ENCODE peak calls at places on chromosomes 7 and 10, in ten cellular contexts. B, H, N, F, V, W, D, J, S and X are unnamed samples. For H3K36me3, the result is how much of the 10 kb centered on the place peaks cover.

GRCh38 chr7:143016996-143017395 is 9.9 kb downstream of the OR9A2 start:
- DNase-seq in H (no peak), V (no peak), B (no peak), N (no peak), W (no peak), S (no peak), D (no peak), F (no peak), J (peak), X (no peak)

GRCh38 chr7:67738958-67739357 is 742.3 kb downstream of the TYW1 start:
- DNase-seq in F (no peak), J (no peak), D (peak), B (no peak), S (no peak), V (no peak), W (no peak), N (no peak), H (no peak), X (no peak)

GRCh38 chr10:59513558-59513957 is 151.2 kb upstream of the FAM13C start:
- DNase-seq in S (no peak), V (no peak), N (peak), F (no peak), J (no peak), B (peak), H (no peak), W (no peak), D (no peak), X (no peak)

GRCh38 chr7:135317676-135318326 is 84.2 kb downstream of the STRA8 start:
- DNase-seq in H (no peak), J (no peak), D (peak), V (no peak), W (peak), S (no peak), N (no peak), B (no peak), F (peak), X (no peak)

GRCh38 chr7:73433924-73434700 is 534 bp downstream of the FZD9 start:
- DNase-seq in H (no peak), B (no peak), J (peak), N (no peak), D (no peak), V (no peak), F (no peak), S (peak), W (no peak), X (no peak)

GRCh38 chr10:82072124-82072523 is 197.1 kb downstream of the NRG3 start:
- DNase-seq in V (no peak), H (no peak), S (no peak), D (no peak), F (no peak), W (no peak), J (no peak), N (no peak), B (no peak), X (no peak)

GRCh38 chr10:103472005-103472404 is 7.0 kb downstream of the CALHM3 start:
- DNase-seq in H (no peak), S (no peak), F (peak), N (no peak), D (no peak), J (no peak), B (no peak), W (no peak), V (no peak), X (no peak)

GRCh38 chr10:28533315-28533564 is 322 bp downstream of the WAC start:
- DNase-seq in V (no peak), S (no peak), H (no peak), J (no peak), N (no peak), F (no peak), D (no peak), W (no peak), B (no peak), X (no peak)

GRCh38 chr10:60979667-60980104 is 35.7 kb upstream of the RHOBTB1 start:
- DNase-seq in W (no peak), S (no peak), D (no peak), N (no peak), F (no peak), B (no peak), H (no peak), J (no peak), V (no peak), X (no peak)

GRCh38 chr7:159027803-159028455 is 116.7 kb downstream of the VIPR2 start:
- DNase-seq in N (peak), S (peak), D (peak), H (no peak), F (peak), V (no peak), B (no peak), J (no peak), W (peak), X (peak)

GRCh38 chr10:26318672-26319071 is 102.1 kb downstream of the GAD2 start:
- DNase-seq in B (no peak), V (no peak), N (no peak), F (no peak), H (no peak), J (no peak), W (no peak), D (peak), S (no peak), X (no peak)

GRCh38 chr10:96919785-96920425 is 87.8 kb downstream of the LCOR start:
- DNase-seq in S (no peak), F (no peak), N (no peak), V (no peak), W (no peak), J (no peak), B (no peak), D (no peak), H (no peak), X (no peak)

GRCh38 chr10:119335671-119336353 is 128.4 kb downstream of the GRK5 start:
- DNase-seq in B (no peak), D (no peak), N (no peak), S (no peak), J (no peak), V (no peak), F (no peak), H (no peak), W (no peak), X (no peak)

GRCh38 chr7:75951506-75951905 is 36.6 kb downstream of the POR start:
- DNase-seq in V (no peak), W (no peak), D (peak), N (peak), F (no peak), S (no peak), B (no peak), J (no peak), H (no peak), X (no peak)

GRCh38 chr10:93368210-93368609 is 113.9 kb downstream of the MYOF start:
- DNase-seq in J (no peak), S (no peak), B (no peak), F (no peak), W (no peak), N (no peak), H (no peak), V (no peak), D (no peak), X (no peak)

GRCh38 chr10:131860806-131861440 is 39.9 kb upstream of the PPP2R2D start:
- DNase-seq in H (no peak), F (no peak), D (no peak), W (no peak), V (no peak), B (no peak), J (no peak), S (no peak), N (no peak), X (no peak)

GRCh38 chr10:28935061-28935460 is 257.7 kb downstream of the BAMBI start:
- DNase-seq in N (no peak), W (no peak), H (no peak), F (no peak), V (no peak), S (peak), B (no peak), D (no peak), J (no peak), X (no peak)

GRCh38 chr7:124996778-124997177 is 67.2 kb upstream of the POT1 start:
- DNase-seq in B (no peak), N (peak), S (no peak), H (no peak), D (no peak), W (no peak), J (no peak), V (no peak), F (no peak), X (no peak)

GRCh38 chr7:116236020-116236630 is 25.8 kb downstream of the TES start:
- DNase-seq in F (peak), S (peak), D (peak), H (peak), V (peak), W (peak), B (peak), N (peak), J (peak), X (no peak)

GRCh38 chr7:29109815-29110385 is 36.4 kb downstream of the CPVL start:
- DNase-seq in F (no peak), H (no peak), N (peak), V (no peak), S (no peak), D (no peak), W (no peak), B (no peak), J (no peak), X (no peak)

GRCh38 chr7:134562136-134562535 is 13.2 kb downstream of the AKR1B15 start:
- DNase-seq in J (peak), W (no peak), H (no peak), D (no peak), S (no peak), B (no peak), F (no peak), N (peak), V (peak), X (no peak)

GRCh38 chr10:132139526-132139925 is 47.2 kb upstream of the DPYSL4 start:
- DNase-seq in S (no peak), V (no peak), F (no peak), W (no peak), N (no peak), D (no peak), H (no peak), B (peak), J (no peak), X (no peak)

GRCh38 chr7:10875081-10875480 is 98.6 kb upstream of the PHF14 start:
- DNase-seq in F (no peak), J (no peak), N (no peak), W (no peak), H (no peak), V (no peak), B (no peak), D (no peak), S (no peak), X (no peak)

GRCh38 chr7:156889089-156889488 is 3.9 kb downstream of the LMBR1 start:
- DNase-seq in S (no peak), B (no peak), N (no peak), W (no peak), J (no peak), H (no peak), F (no peak), V (no peak), D (no peak), X (no peak)

GRCh38 chr10:86402283-86402931 is 35.8 kb upstream of the GRID1 start:
- DNase-seq in D (no peak), F (no peak), S (no peak), B (no peak), N (no peak), W (no peak), J (peak), V (no peak), H (no peak), X (no peak)

GRCh38 chr10:43398939-43399871 is 9.8 kb downstream of the HNRNPF start:
- DNase-seq in D (no peak), V (no peak), J (peak), F (no peak), B (no peak), H (no peak), N (peak), S (no peak), W (no peak), X (no peak)

GRCh38 chr7:31443457-31443856 is 70.4 kb upstream of the ITPRID1 start:
- DNase-seq in S (peak), V (no peak), F (no peak), N (peak), D (peak), B (no peak), H (peak), W (no peak), J (peak), X (no peak)

GRCh38 chr7:13988765-13989137 is 715 bp downstream of the ETV1 start:
- DNase-seq in W (peak), N (peak), V (no peak), F (no peak), S (peak), J (peak), D (peak), B (peak), H (peak), X (no peak)

GRCh38 chr10:113113241-113113640 is 163.2 kb downstream of the TCF7L2 start:
- DNase-seq in V (no peak), H (no peak), S (no peak), J (no peak), W (no peak), D (no peak), B (no peak), F (no peak), N (no peak), X (no peak)
- H3K36me3 ChIP-seq in V (under half), H (under half), S (under half), J (under half), W (under half), D (under half), B (under half), F (under half), N (under half), X (under half)

GRCh38 chr7:44471436-44471835 is 19.0 kb downstream of the NUDCD3 start:
- DNase-seq in B (no peak), D (no peak), J (no peak), H (no peak), N (no peak), F (no peak), W (no peak), S (no peak), V (no peak), X (no peak)

GRCh38 chr7:44467217-44467548 is 23.3 kb downstream of the NUDCD3 start:
- DNase-seq in F (no peak), N (no peak), V (no peak), W (no peak), J (no peak), B (no peak), H (no peak), D (no peak), S (no peak), X (no peak)

GRCh38 chr7:44470080-44470479 is 20.4 kb downstream of the NUDCD3 start:
- DNase-seq in B (no peak), S (no peak), F (no peak), V (no peak), D (no peak), H (peak), W (no peak), N (no peak), J (no peak), X (no peak)

GRCh38 chr7:44470628-44471245 is 19.7 kb downstream of the NUDCD3 start:
- DNase-seq in F (no peak), W (no peak), S (no peak), V (no peak), H (no peak), N (no peak), D (no peak), J (no peak), B (no peak), X (no peak)

DNA sequence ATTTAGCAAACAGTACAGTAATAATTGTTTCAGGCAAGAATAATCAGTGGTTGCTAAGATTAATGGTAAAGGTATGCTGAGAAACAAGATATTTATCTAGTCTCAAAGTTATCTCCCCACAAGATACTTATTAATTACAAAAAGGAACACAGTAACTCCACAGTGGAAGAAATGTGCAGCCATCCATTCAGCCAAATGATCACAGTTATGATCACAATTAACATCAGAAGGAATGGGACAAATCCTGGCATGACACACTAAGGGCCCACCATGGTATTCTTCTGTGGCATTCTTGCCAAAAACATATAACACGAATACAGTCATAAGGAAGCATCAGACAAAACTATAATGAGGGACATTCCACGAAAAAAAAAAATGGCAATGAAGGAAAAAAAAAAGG is 21.0 kb downstream of the NUDCD3 start:
- DNase-seq in J (no peak), V (no peak), F (no peak), B (no peak), N (no peak), D (no peak), S (no peak), H (no peak), W (no peak), X (no peak)
- H3K36me3 ChIP-seq in J (half or more), V (under half), F (under half), B (under half), N (under half), D (under half), S (under half), H (half or more), W (under half), X (under half)

GRCh38 chr10:129709627-129710509 is 242.8 kb downstream of the MGMT start:
- DNase-seq in W (no peak), N (no peak), S (no peak), D (no peak), F (no peak), J (no peak), H (no peak), B (no peak), V (no peak), X (peak)

GRCh38 chr10:129710510-129710847 is 243.4 kb downstream of the MGMT start:
- DNase-seq in F (no peak), W (no peak), N (no peak), B (no peak), D (peak), V (no peak), H (no peak), S (no peak), J (no peak), X (peak)

GRCh38 chr10:129713659-129714265 is 246.7 kb downstream of the MGMT start:
- DNase-seq in B (no peak), F (no peak), V (no peak), N (no peak), D (no peak), S (no peak), H (no peak), J (no peak), W (no peak), X (no peak)

GRCh38 chr10:129711261-129711660 is 244.2 kb downstream of the MGMT start:
- DNase-seq in V (no peak), B (no peak), N (no peak), J (no peak), W (no peak), S (no peak), H (no peak), F (no peak), D (no peak), X (peak)

GRCh38 chr10:129712000-129712399 is 245.0 kb downstream of the MGMT start:
- DNase-seq in J (no peak), S (no peak), H (no peak), D (no peak), W (no peak), B (no peak), V (no peak), F (no peak), N (no peak), X (no peak)
- H3K36me3 ChIP-seq in J (under half), S (under half), H (under half), D (under half), W (under half), B (under half), V (under half), F (under half), N (under half), X (under half)

GRCh38 chr10:68957284-68957615 is 1.3 kb downstream of the DDX21 start:
- DNase-seq in J (no peak), F (no peak), V (no peak), N (no peak), W (no peak), H (no peak), D (no peak), B (no peak), S (no peak), X (no peak)

GRCh38 chr10:68955414-68955785 is 570 bp upstream of the DDX21 start:
- DNase-seq in S (peak), B (peak), F (peak), D (peak), H (no peak), V (no peak), J (no peak), W (peak), N (no peak), X (no peak)

GRCh38 chr10:68959695-68960524 is 3.9 kb downstream of the DDX21 start:
- DNase-seq in D (no peak), W (no peak), V (no peak), N (no peak), F (no peak), S (no peak), J (no peak), H (no peak), B (no peak), X (no peak)

GRCh38 chr10:68955786-68956532 is at the start of gene DDX21:
- DNase-seq in N (peak), D (peak), J (peak), F (peak), H (peak), W (peak), B (peak), S (peak), V (peak), X (peak)

DNA sequence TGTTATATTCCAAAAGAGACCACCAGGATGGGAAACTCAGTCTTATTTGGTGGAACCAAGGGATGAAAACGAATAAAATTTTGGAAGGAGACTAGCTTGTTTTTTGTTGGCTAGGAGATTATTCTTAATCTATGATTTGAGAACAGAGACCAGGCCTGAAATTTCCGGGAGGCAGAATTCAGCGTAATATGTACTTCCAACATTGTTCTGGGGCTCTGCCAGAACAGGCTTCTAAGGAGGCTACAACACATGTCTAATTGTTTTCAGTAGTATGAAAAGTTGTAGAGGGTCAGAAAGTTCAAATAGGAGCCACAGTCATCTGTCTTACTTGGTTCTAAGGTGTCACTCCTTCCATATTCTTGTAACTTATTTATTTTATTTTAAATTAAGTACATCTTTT is 1.7 kb downstream of the DDX21 start:
- DNase-seq in S (no peak), W (no peak), F (no peak), V (no peak), B (no peak), D (no peak), J (no peak), N (peak), H (no peak), X (no peak)
- H3K36me3 ChIP-seq in S (half or more), W (under half), F (under half), V (under half), B (half or more), D (under half), J (half or more), N (under half), H (half or more), X (under half)

DNA sequence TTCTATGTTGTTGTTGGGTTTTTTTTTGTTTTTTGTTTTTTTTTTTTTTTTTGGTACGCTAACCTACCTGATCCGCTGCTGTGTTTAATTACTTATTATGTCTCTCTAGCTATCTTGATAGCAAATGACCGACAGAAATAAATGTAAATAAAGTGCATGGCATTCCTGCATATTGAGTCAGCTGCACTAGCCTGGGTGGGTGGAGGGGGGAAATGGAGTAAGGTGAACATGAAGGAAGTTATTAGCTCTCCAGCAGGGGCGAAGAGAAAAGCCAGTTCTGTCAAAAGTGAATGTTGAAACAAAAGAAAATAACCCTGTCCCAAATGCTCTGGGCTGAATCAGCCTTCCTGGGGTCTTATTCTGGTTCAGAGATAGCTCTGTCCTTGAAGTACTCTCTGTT is 210.7 kb upstream of the MDFIC start:
- DNase-seq in W (no peak), N (peak), S (no peak), B (no peak), H (no peak), D (no peak), F (no peak), J (no peak), V (no peak), X (no peak)
- H3K36me3 ChIP-seq in W (under half), N (under half), S (under half), B (under half), H (under half), D (under half), F (under half), J (under half), V (under half), X (under half)

DNA sequence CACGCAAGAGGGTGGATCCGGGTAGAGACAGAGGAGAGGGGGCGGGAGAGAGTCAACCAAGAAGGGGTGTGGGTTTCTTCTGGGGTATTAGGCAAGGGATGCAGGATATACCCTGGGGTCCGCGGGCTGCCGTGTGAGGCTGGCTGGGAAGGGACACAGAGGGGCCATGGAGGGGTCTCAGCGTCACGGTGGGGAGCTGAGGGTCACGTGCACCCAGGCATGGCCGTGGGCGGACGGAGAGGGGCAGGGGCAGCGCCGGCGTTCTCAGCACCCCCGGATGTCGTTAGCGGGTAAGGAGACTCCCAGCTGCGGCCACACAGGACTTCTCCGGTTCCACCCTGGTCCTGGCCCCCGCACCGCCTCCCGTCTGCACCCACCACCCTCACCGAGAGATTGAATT is 70.3 kb downstream of the MICALL2 start:
- DNase-seq in F (no peak), N (no peak), S (no peak), D (no peak), H (no peak), V (no peak), B (no peak), J (no peak), W (no peak), X (no peak)
- H3K36me3 ChIP-seq in F (under half), N (under half), S (under half), D (under half), H (under half), V (under half), B (under half), J (under half), W (under half), X (under half)